ENCODE peak calls at places on chromosomes 4 and X, in four cellular contexts. B, S, R and H are unnamed samples. For H3K4me1, the result is how much of the 10 kb centered on the place peaks cover.

GRCh38 chr4:1502976-1503375 is 96.7 kb upstream of the NKX1-1 start:
- DNase-seq in R (peak), B (no peak), S (peak), H (no peak)

GRCh38 chr4:40662962-40663604 is 33.4 kb upstream of the RBM47 start:
- DNase-seq in S (no peak), R (no peak), B (no peak), H (no peak)

GRCh38 chrX:39848243-39848642 is 249.5 kb downstream of the BCOR start:
- DNase-seq in S (no peak), R (no peak), B (no peak), H (no peak)

GRCh38 chrX:54891573-54891972 is 29.1 kb upstream of the TRO start:
- DNase-seq in B (no peak), S (no peak), R (peak), H (no peak)

GRCh38 chr4:40626183-40626990 is 3.3 kb downstream of the RBM47 start:
- DNase-seq in B (no peak), R (no peak), S (no peak), H (no peak)

GRCh38 chr4:180169394-180169793 is 2073.8 kb upstream of the TENM3 start:
- DNase-seq in B (no peak), S (no peak), R (no peak), H (no peak)

GRCh38 chr4:100086766-100087431 is 103.4 kb downstream of the DDIT4L start:
- DNase-seq in B (no peak), S (peak), R (no peak), H (no peak)

GRCh38 chr4:72295966-72296557 is 264.3 kb downstream of the NPFFR2 start:
- DNase-seq in B (no peak), S (no peak), R (no peak), H (no peak)

GRCh38 chr4:107255596-107255995 is 219.5 kb upstream of the DKK2 start:
- DNase-seq in S (no peak), R (no peak), B (no peak), H (no peak)

GRCh38 chr4:29311231-29311630 is 1408.9 kb upstream of the PCDH7 start:
- DNase-seq in R (no peak), B (no peak), S (no peak), H (no peak)

GRCh38 chrX:49069038-49069437 is 4.8 kb downstream of the PRAF2 start:
- DNase-seq in S (no peak), R (no peak), B (no peak), H (no peak)

GRCh38 chrX:2584659-2585470 is 84.1 kb upstream of the DHRSX start:
- DNase-seq in S (no peak), B (no peak), R (no peak), H (no peak)

GRCh38 chr4:76670631-76671030 is 227.3 kb downstream of the SOWAHB start:
- DNase-seq in B (no peak), S (no peak), R (no peak), H (no peak)

GRCh38 chr4:107125496-107125895 is 89.4 kb upstream of the DKK2 start:
- DNase-seq in R (no peak), B (no peak), S (no peak), H (no peak)

GRCh38 chr4:184475096-184475461 is 729 bp upstream of the IRF2 start:
- DNase-seq in R (peak), S (no peak), B (peak), H (peak)

GRCh38 chr4:156779046-156779445 is 192.6 kb downstream of the PDGFC start:
- DNase-seq in S (no peak), B (no peak), R (no peak), H (no peak)

GRCh38 chrX:1400049-1400448 is 8.1 kb upstream of the SLC25A6 start:
- DNase-seq in B (no peak), S (no peak), R (no peak), H (no peak)

GRCh38 chr4:139734201-139734874 is 68.7 kb downstream of the MGST2 start:
- DNase-seq in S (no peak), B (no peak), R (no peak), H (peak)

GRCh38 chr4:11650801-11651596 is 222.3 kb upstream of the HS3ST1 start:
- DNase-seq in S (no peak), R (no peak), B (no peak), H (no peak)

GRCh38 chr4:41505161-41505653 is 32.8 kb upstream of the LIMCH1 start:
- DNase-seq in B (no peak), R (no peak), S (no peak), H (no peak)

GRCh38 chrX:10041383-10041782 is 74.2 kb downstream of the CLDN34 start:
- DNase-seq in S (no peak), B (no peak), R (no peak), H (no peak)

GRCh38 chr4:182143822-182144620 is 99.2 kb upstream of the TENM3 start:
- DNase-seq in R (peak), B (no peak), S (peak), H (no peak)

GRCh38 chrX:69149466-69150293 is 15.6 kb downstream of the PJA1 start:
- DNase-seq in S (no peak), R (no peak), B (no peak), H (no peak)

GRCh38 chrX:15321447-15321846 is 6.0 kb upstream of the ASB11 start:
- DNase-seq in R (no peak), B (no peak), S (no peak), H (no peak)
- H3K4me1 ChIP-seq in R (under half), B (under half), S (under half), H (under half)

GRCh38 chrX:153725039-153725831 is 579 bp downstream of the ABCD1 start:
- DNase-seq in R (no peak), B (peak), S (peak), H (no peak)
- H3K4me1 ChIP-seq in R (half or more), B (under half), S (under half), H (under half)

DNA sequence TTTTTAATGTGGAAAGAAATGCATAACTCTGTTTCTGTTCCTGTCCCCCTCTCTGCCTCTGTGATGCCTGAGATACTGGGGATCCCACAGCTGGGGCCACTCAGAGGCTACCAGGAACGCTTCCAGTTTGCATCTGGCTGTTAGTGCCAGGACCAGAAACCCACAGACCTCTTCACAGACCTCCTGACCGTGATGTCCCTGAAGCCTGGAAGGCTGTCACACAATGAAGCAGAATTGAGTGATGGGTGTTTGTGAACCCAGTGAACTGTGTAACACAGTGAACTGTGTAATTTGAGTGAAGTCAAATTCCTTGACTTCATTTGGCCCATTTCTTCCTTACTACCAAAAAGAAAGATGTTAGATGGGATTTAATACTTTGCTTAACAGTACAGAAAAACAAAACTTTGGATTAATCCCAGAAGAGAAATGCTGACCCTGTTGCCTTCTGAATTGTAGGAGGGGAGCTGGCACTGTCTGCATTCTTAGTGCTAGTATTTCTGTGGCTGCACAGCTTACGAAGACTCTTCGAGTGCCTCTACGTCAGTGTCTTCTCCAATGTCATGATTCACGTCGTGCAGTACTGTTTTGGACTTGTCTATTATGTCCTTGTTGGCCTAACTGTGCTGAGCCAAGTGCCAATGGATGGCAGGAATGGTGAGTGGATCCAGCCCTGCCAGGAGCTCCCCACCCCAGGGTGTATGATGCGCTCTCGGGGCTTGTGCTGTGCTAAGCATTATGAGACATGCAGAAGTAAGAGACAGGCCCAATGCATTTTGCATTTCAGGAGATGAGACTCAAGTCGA is 17.8 kb downstream of the SRD5A3 start:
- DNase-seq in R (no peak), S (no peak), B (no peak), H (peak)
- H3K4me1 ChIP-seq in R (under half), S (under half), B (under half), H (under half)

GRCh38 chr4:2938906-2939305 is 24.3 kb downstream of the NOP14 start:
- DNase-seq in B (peak), S (no peak), R (peak), H (no peak)
- H3K4me1 ChIP-seq in B (under half), S (under half), R (under half), H (under half)

GRCh38 chr4:37826282-37827029 is at the start of gene PGM2:
- DNase-seq in B (peak), S (peak), R (peak), H (peak)
- H3K4me1 ChIP-seq in B (under half), S (under half), R (under half), H (under half)

GRCh38 chr4:144721994-144722393 is 76.0 kb downstream of the HHIP start:
- DNase-seq in B (no peak), R (no peak), S (no peak), H (no peak)
- H3K4me1 ChIP-seq in B (under half), R (under half), S (under half), H (under half)